ENCODE peak calls at places on chromosomes 7 and 10, in eight cellular contexts. One of them, this sample, is unnamed. For H3K9me3 and H3K4me1, the result is how much of the 10 kb centered on the place peaks cover.

GRCh38 chr10:132493246-132493755 is 44.3 kb upstream of the INPP5A start:
- DNase-seq in transverse colon: no peak
- DNase-seq in psoas muscle: no peak
- DNase-seq in lower lobe of right lung: peak
- DNase-seq in fibroblast of lung: no peak
- DNase-seq in A549: no peak
- DNase-seq in neuronal stem cell: no peak
- DNase-seq in effector memory CD4-positive, alpha-beta T cell: no peak
- DNase-seq in this sample: no peak

GRCh38 chr7:107834401-107834800 is 31.4 kb upstream of the SLC26A3 start:
- DNase-seq in transverse colon: no peak
- DNase-seq in psoas muscle: no peak
- DNase-seq in lower lobe of right lung: no peak
- DNase-seq in fibroblast of lung: no peak
- DNase-seq in A549: no peak
- DNase-seq in neuronal stem cell: no peak
- DNase-seq in effector memory CD4-positive, alpha-beta T cell: no peak
- DNase-seq in this sample: peak

GRCh38 chr10:119516381-119517234 is 25.9 kb downstream of the RGS10 start:
- DNase-seq in transverse colon: peak
- DNase-seq in psoas muscle: no peak
- DNase-seq in lower lobe of right lung: peak
- DNase-seq in fibroblast of lung: no peak
- DNase-seq in A549: no peak
- DNase-seq in neuronal stem cell: no peak
- DNase-seq in effector memory CD4-positive, alpha-beta T cell: peak
- DNase-seq in this sample: peak

GRCh38 chr7:16774986-16775385 is 21.4 kb downstream of the TSPAN13 start:
- DNase-seq in transverse colon: no peak
- DNase-seq in psoas muscle: no peak
- DNase-seq in lower lobe of right lung: no peak
- DNase-seq in fibroblast of lung: no peak
- DNase-seq in A549: no peak
- DNase-seq in neuronal stem cell: no peak
- DNase-seq in effector memory CD4-positive, alpha-beta T cell: no peak
- DNase-seq in this sample: no peak

GRCh38 chr7:32500922-32501341 is 5.6 kb downstream of the AVL9 start:
- DNase-seq in transverse colon: no peak
- DNase-seq in psoas muscle: no peak
- DNase-seq in lower lobe of right lung: no peak
- DNase-seq in fibroblast of lung: peak
- DNase-seq in A549: no peak
- DNase-seq in neuronal stem cell: no peak
- DNase-seq in effector memory CD4-positive, alpha-beta T cell: no peak
- DNase-seq in this sample: no peak

GRCh38 chr10:8416755-8417154 is 362.3 kb downstream of the GATA3 start:
- DNase-seq in transverse colon: no peak
- DNase-seq in psoas muscle: no peak
- DNase-seq in lower lobe of right lung: no peak
- DNase-seq in fibroblast of lung: no peak
- DNase-seq in A549: no peak
- DNase-seq in neuronal stem cell: no peak
- DNase-seq in effector memory CD4-positive, alpha-beta T cell: no peak
- DNase-seq in this sample: no peak

GRCh38 chr10:88136712-88137111 is 273.3 kb downstream of the PTEN start:
- DNase-seq in transverse colon: no peak
- DNase-seq in psoas muscle: no peak
- DNase-seq in lower lobe of right lung: no peak
- DNase-seq in fibroblast of lung: no peak
- DNase-seq in A549: no peak
- DNase-seq in neuronal stem cell: no peak
- DNase-seq in effector memory CD4-positive, alpha-beta T cell: no peak
- DNase-seq in this sample: no peak

GRCh38 chr7:111312966-111313365 is 222.0 kb downstream of the LRRN3 start:
- DNase-seq in transverse colon: no peak
- DNase-seq in psoas muscle: no peak
- DNase-seq in lower lobe of right lung: no peak
- DNase-seq in fibroblast of lung: peak
- DNase-seq in A549: peak
- DNase-seq in neuronal stem cell: no peak
- DNase-seq in effector memory CD4-positive, alpha-beta T cell: no peak
- DNase-seq in this sample: peak

GRCh38 chr10:98107644-98108430 is 26.6 kb upstream of the R3HCC1L start:
- DNase-seq in transverse colon: no peak
- DNase-seq in psoas muscle: no peak
- DNase-seq in lower lobe of right lung: no peak
- DNase-seq in fibroblast of lung: no peak
- DNase-seq in A549: no peak
- DNase-seq in neuronal stem cell: no peak
- DNase-seq in effector memory CD4-positive, alpha-beta T cell: no peak
- DNase-seq in this sample: no peak

GRCh38 chr7:45469103-45469502 is 105.1 kb upstream of the ADCY1 start:
- DNase-seq in transverse colon: no peak
- DNase-seq in psoas muscle: no peak
- DNase-seq in lower lobe of right lung: no peak
- DNase-seq in fibroblast of lung: no peak
- DNase-seq in A549: no peak
- DNase-seq in neuronal stem cell: no peak
- DNase-seq in effector memory CD4-positive, alpha-beta T cell: no peak
- DNase-seq in this sample: no peak

GRCh38 chr10:88848499-88848898 is 3.1 kb downstream of the ANKRD22 start:
- DNase-seq in transverse colon: no peak
- DNase-seq in psoas muscle: no peak
- DNase-seq in lower lobe of right lung: no peak
- DNase-seq in fibroblast of lung: peak
- DNase-seq in A549: peak
- DNase-seq in neuronal stem cell: no peak
- DNase-seq in effector memory CD4-positive, alpha-beta T cell: no peak
- DNase-seq in this sample: peak

GRCh38 chr10:132397036-132397541 is at the start of gene PWWP2B:
- DNase-seq in transverse colon: peak
- DNase-seq in psoas muscle: peak
- DNase-seq in lower lobe of right lung: peak
- DNase-seq in fibroblast of lung: peak
- DNase-seq in A549: no peak
- DNase-seq in neuronal stem cell: no peak
- DNase-seq in effector memory CD4-positive, alpha-beta T cell: peak
- DNase-seq in this sample: peak

GRCh38 chr10:59674211-59674836 is 35.3 kb downstream of the SLC16A9 start:
- DNase-seq in transverse colon: peak
- DNase-seq in psoas muscle: no peak
- DNase-seq in lower lobe of right lung: no peak
- DNase-seq in fibroblast of lung: peak
- DNase-seq in A549: no peak
- DNase-seq in neuronal stem cell: no peak
- DNase-seq in effector memory CD4-positive, alpha-beta T cell: no peak
- DNase-seq in this sample: peak

GRCh38 chr7:74502216-74502891 is 48.6 kb downstream of the GTF2IRD1 start:
- DNase-seq in transverse colon: peak
- DNase-seq in psoas muscle: peak
- DNase-seq in lower lobe of right lung: no peak
- DNase-seq in fibroblast of lung: no peak
- DNase-seq in A549: no peak
- DNase-seq in neuronal stem cell: no peak
- DNase-seq in effector memory CD4-positive, alpha-beta T cell: no peak
- DNase-seq in this sample: no peak

GRCh38 chr7:29194594-29195417 is at the start of gene CHN2:
- DNase-seq in transverse colon: peak
- DNase-seq in psoas muscle: peak
- DNase-seq in lower lobe of right lung: peak
- DNase-seq in fibroblast of lung: no peak
- DNase-seq in A549: no peak
- DNase-seq in neuronal stem cell: peak
- DNase-seq in effector memory CD4-positive, alpha-beta T cell: no peak
- DNase-seq in this sample: peak

GRCh38 chr7:75649462-75649861 is 89.3 kb downstream of the HIP1 start:
- DNase-seq in transverse colon: no peak
- DNase-seq in psoas muscle: peak
- DNase-seq in lower lobe of right lung: no peak
- DNase-seq in fibroblast of lung: no peak
- DNase-seq in A549: peak
- DNase-seq in neuronal stem cell: no peak
- DNase-seq in effector memory CD4-positive, alpha-beta T cell: no peak
- DNase-seq in this sample: peak

GRCh38 chr10:11255796-11256444 is 238.2 kb downstream of the CELF2 start:
- DNase-seq in transverse colon: no peak
- DNase-seq in psoas muscle: peak
- DNase-seq in lower lobe of right lung: no peak
- DNase-seq in fibroblast of lung: no peak
- DNase-seq in A549: no peak
- DNase-seq in neuronal stem cell: no peak
- DNase-seq in effector memory CD4-positive, alpha-beta T cell: no peak
- DNase-seq in this sample: no peak

GRCh38 chr10:95071107-95071660 is 1.9 kb upstream of the CYP2C8 start:
- DNase-seq in transverse colon: no peak
- DNase-seq in psoas muscle: no peak
- DNase-seq in lower lobe of right lung: no peak
- DNase-seq in fibroblast of lung: no peak
- DNase-seq in A549: no peak
- DNase-seq in neuronal stem cell: no peak
- DNase-seq in effector memory CD4-positive, alpha-beta T cell: no peak
- DNase-seq in this sample: peak

GRCh38 chr10:78290131-78290750 is 256.6 kb downstream of the RPS24 start:
- DNase-seq in transverse colon: no peak
- DNase-seq in psoas muscle: no peak
- DNase-seq in lower lobe of right lung: no peak
- DNase-seq in fibroblast of lung: no peak
- DNase-seq in A549: no peak
- DNase-seq in neuronal stem cell: no peak
- DNase-seq in effector memory CD4-positive, alpha-beta T cell: no peak
- DNase-seq in this sample: no peak

GRCh38 chr7:84331665-84332064 is 137.1 kb upstream of the SEMA3A start:
- DNase-seq in transverse colon: no peak
- DNase-seq in psoas muscle: no peak
- DNase-seq in lower lobe of right lung: no peak
- DNase-seq in fibroblast of lung: peak
- DNase-seq in A549: no peak
- DNase-seq in neuronal stem cell: no peak
- DNase-seq in effector memory CD4-positive, alpha-beta T cell: no peak
- DNase-seq in this sample: no peak

GRCh38 chr7:36944843-36945242 is 220.5 kb upstream of the AOAH start:
- DNase-seq in transverse colon: no peak
- DNase-seq in psoas muscle: no peak
- DNase-seq in lower lobe of right lung: no peak
- DNase-seq in fibroblast of lung: no peak
- DNase-seq in A549: no peak
- DNase-seq in neuronal stem cell: no peak
- DNase-seq in effector memory CD4-positive, alpha-beta T cell: no peak
- DNase-seq in this sample: peak

GRCh38 chr7:36942062-36942461 is 217.8 kb upstream of the AOAH start:
- DNase-seq in transverse colon: no peak
- DNase-seq in psoas muscle: no peak
- DNase-seq in lower lobe of right lung: no peak
- DNase-seq in fibroblast of lung: no peak
- DNase-seq in A549: no peak
- DNase-seq in neuronal stem cell: no peak
- DNase-seq in effector memory CD4-positive, alpha-beta T cell: no peak
- DNase-seq in this sample: no peak

GRCh38 chr7:36942558-36943354 is 218.5 kb upstream of the AOAH start:
- DNase-seq in transverse colon: no peak
- DNase-seq in psoas muscle: no peak
- DNase-seq in lower lobe of right lung: no peak
- DNase-seq in fibroblast of lung: no peak
- DNase-seq in A549: no peak
- DNase-seq in neuronal stem cell: no peak
- DNase-seq in effector memory CD4-positive, alpha-beta T cell: no peak
- DNase-seq in this sample: no peak

GRCh38 chr7:36945612-36946400 is 221.5 kb upstream of the AOAH start:
- DNase-seq in transverse colon: peak
- DNase-seq in psoas muscle: no peak
- DNase-seq in lower lobe of right lung: no peak
- DNase-seq in fibroblast of lung: no peak
- DNase-seq in A549: no peak
- DNase-seq in neuronal stem cell: no peak
- DNase-seq in effector memory CD4-positive, alpha-beta T cell: no peak
- DNase-seq in this sample: peak

GRCh38 chr7:36943591-36944430 is 219.5 kb upstream of the AOAH start:
- DNase-seq in transverse colon: no peak
- DNase-seq in psoas muscle: no peak
- DNase-seq in lower lobe of right lung: no peak
- DNase-seq in fibroblast of lung: no peak
- DNase-seq in A549: no peak
- DNase-seq in neuronal stem cell: no peak
- DNase-seq in effector memory CD4-positive, alpha-beta T cell: no peak
- DNase-seq in this sample: no peak
- H3K9me3 ChIP-seq in transverse colon: under half
- H3K9me3 ChIP-seq in psoas muscle: under half
- H3K9me3 ChIP-seq in lower lobe of right lung: under half
- H3K9me3 ChIP-seq in fibroblast of lung: under half
- H3K9me3 ChIP-seq in A549: under half
- H3K9me3 ChIP-seq in neuronal stem cell: under half
- H3K9me3 ChIP-seq in effector memory CD4-positive, alpha-beta T cell: under half
- H3K9me3 ChIP-seq in this sample: under half

DNA sequence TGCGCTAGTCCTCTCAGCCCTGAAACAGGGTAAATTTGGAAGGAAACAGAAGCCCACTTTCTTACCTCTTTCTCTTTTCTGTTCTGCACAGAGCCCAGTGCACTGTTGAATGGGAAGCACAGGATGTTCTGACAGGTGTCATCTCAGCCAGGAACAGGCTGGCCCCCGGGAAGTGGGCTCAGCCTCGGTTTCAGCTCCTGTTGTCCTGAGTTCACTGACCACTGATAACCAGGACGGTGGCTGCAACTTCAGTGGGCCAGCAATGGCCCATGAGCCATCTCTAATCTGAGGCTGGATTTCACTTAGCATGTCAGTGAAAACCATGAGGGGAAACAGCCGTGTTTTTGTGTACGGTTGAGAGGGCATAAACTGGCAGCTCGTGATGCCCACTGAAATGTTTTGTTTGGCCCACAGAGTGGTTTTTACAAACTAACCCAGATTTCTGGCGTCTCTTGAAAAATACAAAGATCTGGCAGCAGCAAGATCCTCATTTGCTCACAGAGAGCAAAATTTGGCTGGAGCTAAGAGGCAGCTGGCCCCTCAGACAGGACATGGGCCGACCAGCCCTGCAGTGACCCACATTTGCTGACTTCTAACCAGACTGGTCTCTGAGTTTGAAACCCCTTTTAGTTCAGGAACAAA is 455.9 kb downstream of the PAXIP1 start:
- DNase-seq in transverse colon: no peak
- DNase-seq in psoas muscle: no peak
- DNase-seq in lower lobe of right lung: no peak
- DNase-seq in fibroblast of lung: no peak
- DNase-seq in A549: no peak
- DNase-seq in neuronal stem cell: no peak
- DNase-seq in effector memory CD4-positive, alpha-beta T cell: no peak
- DNase-seq in this sample: no peak
- H3K4me1 ChIP-seq in transverse colon: under half
- H3K4me1 ChIP-seq in psoas muscle: under half
- H3K4me1 ChIP-seq in lower lobe of right lung: under half
- H3K4me1 ChIP-seq in fibroblast of lung: under half
- H3K4me1 ChIP-seq in A549: under half
- H3K4me1 ChIP-seq in neuronal stem cell: under half
- H3K4me1 ChIP-seq in effector memory CD4-positive, alpha-beta T cell: under half
- H3K4me1 ChIP-seq in this sample: under half

GRCh38 chr10:75771606-75772005 is 340.2 kb downstream of the LRMDA start:
- DNase-seq in transverse colon: no peak
- DNase-seq in psoas muscle: no peak
- DNase-seq in lower lobe of right lung: no peak
- DNase-seq in fibroblast of lung: no peak
- DNase-seq in A549: no peak
- DNase-seq in neuronal stem cell: no peak
- DNase-seq in effector memory CD4-positive, alpha-beta T cell: no peak
- DNase-seq in this sample: peak
- H3K9me3 ChIP-seq in transverse colon: under half
- H3K9me3 ChIP-seq in psoas muscle: under half
- H3K9me3 ChIP-seq in lower lobe of right lung: under half
- H3K9me3 ChIP-seq in fibroblast of lung: under half
- H3K9me3 ChIP-seq in A549: under half
- H3K9me3 ChIP-seq in neuronal stem cell: under half
- H3K9me3 ChIP-seq in effector memory CD4-positive, alpha-beta T cell: under half
- H3K9me3 ChIP-seq in this sample: under half

GRCh38 chr7:2732388-2732787 is 44.4 kb downstream of the AMZ1 start:
- DNase-seq in transverse colon: no peak
- DNase-seq in psoas muscle: no peak
- DNase-seq in lower lobe of right lung: no peak
- DNase-seq in fibroblast of lung: no peak
- DNase-seq in A549: no peak
- DNase-seq in neuronal stem cell: no peak
- DNase-seq in effector memory CD4-positive, alpha-beta T cell: no peak
- DNase-seq in this sample: no peak
- H3K4me1 ChIP-seq in transverse colon: half or more
- H3K4me1 ChIP-seq in psoas muscle: under half
- H3K4me1 ChIP-seq in lower lobe of right lung: half or more
- H3K4me1 ChIP-seq in fibroblast of lung: under half
- H3K4me1 ChIP-seq in A549: under half
- H3K4me1 ChIP-seq in neuronal stem cell: under half
- H3K4me1 ChIP-seq in effector memory CD4-positive, alpha-beta T cell: under half
- H3K4me1 ChIP-seq in this sample: under half

This sample was measured in small intestine.